ENCODE peak calls at places on chromosomes 4 and X, in seven cellular contexts. I is Panc1, X is HepG2, R is HCT116, N is upper lobe of left lung, Q is K562, L is GM12878. Z is an unnamed sample. For H3K9me3, the result is how much of the 10 kb centered on the place peaks cover.

GRCh38 chrX:131746491-131746968 is 202.7 kb downstream of the OR13H1 start:
- ATAC-seq in I (peak), X (no peak), R (peak), N (peak), Q (peak), L (peak), Z (peak)

GRCh38 chr4:10273030-10273429 is 156.4 kb upstream of the WDR1 start:
- ATAC-seq in I (no peak), X (no peak), R (no peak), N (no peak), Q (no peak), L (no peak), Z (no peak)

GRCh38 chr4:87580057-87580456 is 28.3 kb upstream of the DSPP start:
- ATAC-seq in I (no peak), X (no peak), R (no peak), N (no peak), Q (no peak), L (no peak), Z (no peak)

GRCh38 chrX:125439194-125439849 is 119.7 kb downstream of the TEX13C start:
- ATAC-seq in I (no peak), X (no peak), R (no peak), N (no peak), Q (peak), L (no peak), Z (no peak)

GRCh38 chr4:16259531-16260246 is 33.4 kb upstream of the TAPT1 start:
- ATAC-seq in I (no peak), X (no peak), R (no peak), N (no peak), Q (no peak), L (no peak), Z (no peak)

GRCh38 chrX:56751071-56751470 is 22.0 kb downstream of the NBDY start:
- ATAC-seq in I (no peak), X (no peak), R (no peak), N (no peak), Q (no peak), L (no peak), Z (no peak)

GRCh38 chr4:156223985-156224384 is 270.3 kb upstream of the CTSO start:
- ATAC-seq in I (no peak), X (no peak), R (no peak), N (no peak), Q (no peak), L (no peak), Z (no peak)

GRCh38 chr4:16659120-16659519 is 239.3 kb downstream of the LDB2 start:
- ATAC-seq in I (no peak), X (no peak), R (no peak), N (no peak), Q (no peak), L (no peak), Z (no peak)

GRCh38 chr4:100581337-100581736 is 63.5 kb upstream of the EMCN start:
- ATAC-seq in I (no peak), X (no peak), R (peak), N (no peak), Q (no peak), L (no peak), Z (no peak)

GRCh38 chr4:124433044-124433443 is 279.5 kb downstream of the ANKRD50 start:
- ATAC-seq in I (no peak), X (no peak), R (no peak), N (no peak), Q (no peak), L (no peak), Z (no peak)

GRCh38 chrX:64427281-64427680 is 32.0 kb upstream of the MTMR8 start:
- ATAC-seq in I (no peak), X (no peak), R (no peak), N (no peak), Q (no peak), L (peak), Z (no peak)

GRCh38 chrX:100643943-100644587 is at the start of gene SRPX2:
- ATAC-seq in I (peak), X (no peak), R (peak), N (peak), Q (no peak), L (no peak), Z (peak)

GRCh38 chrX:111445485-111445884 is 33.5 kb upstream of the DCX start:
- ATAC-seq in I (no peak), X (no peak), R (peak), N (no peak), Q (peak), L (peak), Z (no peak)

GRCh38 chr4:114400531-114400930 is 198.1 kb upstream of the UGT8 start:
- ATAC-seq in I (no peak), X (no peak), R (no peak), N (no peak), Q (no peak), L (no peak), Z (no peak)

GRCh38 chr4:145090370-145090769 is 7.6 kb downstream of the ANAPC10 start:
- ATAC-seq in I (no peak), X (no peak), R (no peak), N (no peak), Q (no peak), L (no peak), Z (no peak)

GRCh38 chr4:23888421-23889319 is 1.2 kb downstream of the PPARGC1A start:
- ATAC-seq in I (peak), X (peak), R (no peak), N (peak), Q (no peak), L (no peak), Z (peak)

GRCh38 chr4:18012807-18013462 is 8.6 kb downstream of the LCORL start:
- ATAC-seq in I (no peak), X (no peak), R (no peak), N (no peak), Q (no peak), L (no peak), Z (no peak)

GRCh38 chrX:85627363-85627762 is 247.9 kb upstream of the POF1B start:
- ATAC-seq in I (no peak), X (no peak), R (no peak), N (no peak), Q (no peak), L (peak), Z (no peak)

GRCh38 chr4:89306486-89307184 is 965 bp downstream of the GPRIN3 start:
- ATAC-seq in I (no peak), X (no peak), R (no peak), N (no peak), Q (no peak), L (no peak), Z (no peak)

GRCh38 chr4:142203505-142203904 is 567.1 kb downstream of the IL15 start:
- ATAC-seq in I (no peak), X (no peak), R (no peak), N (no peak), Q (no peak), L (peak), Z (no peak)

GRCh38 chr4:140807491-140808257 is 51.5 kb upstream of the TBC1D9 start:
- ATAC-seq in I (no peak), X (no peak), R (no peak), N (no peak), Q (no peak), L (peak), Z (no peak)

GRCh38 chr4:84221704-84222103 is 277.4 kb downstream of the NKX6-1 start:
- ATAC-seq in I (no peak), X (no peak), R (no peak), N (no peak), Q (no peak), L (peak), Z (no peak)

GRCh38 chrX:29295987-29296680 is 708.9 kb downstream of the IL1RAPL1 start:
- ATAC-seq in I (no peak), X (no peak), R (no peak), N (no peak), Q (no peak), L (no peak), Z (no peak)

GRCh38 chr4:174259580-174259979 is 23.9 kb downstream of the FBXO8 start:
- ATAC-seq in I (no peak), X (no peak), R (no peak), N (no peak), Q (no peak), L (no peak), Z (no peak)

GRCh38 chr4:7024336-7024890 is 18.8 kb upstream of the TADA2B start:
- ATAC-seq in I (no peak), X (no peak), R (no peak), N (peak), Q (no peak), L (no peak), Z (no peak)

GRCh38 chr4:145719752-145720624 is 40.0 kb downstream of the C4orf51 start:
- ATAC-seq in I (no peak), X (no peak), R (no peak), N (no peak), Q (no peak), L (peak), Z (no peak)

GRCh38 chr4:23956601-23957364 is 66.9 kb upstream of the PPARGC1A start:
- ATAC-seq in I (no peak), X (no peak), R (no peak), N (no peak), Q (no peak), L (no peak), Z (no peak)

GRCh38 chr4:95847908-95848468 is 8.1 kb downstream of the PDHA2 start:
- ATAC-seq in I (no peak), X (no peak), R (no peak), N (no peak), Q (no peak), L (no peak), Z (no peak)

GRCh38 chr4:183297675-183298074 is 22.4 kb downstream of the CLDN22 start:
- ATAC-seq in I (no peak), X (no peak), R (no peak), N (no peak), Q (no peak), L (peak), Z (no peak)

GRCh38 chrX:107766470-107767140 is 9.0 kb downstream of the TSC22D3 start:
- ATAC-seq in I (peak), X (no peak), R (no peak), N (peak), Q (no peak), L (peak), Z (peak)

GRCh38 chrX:122134291-122134690 is 1049.8 kb upstream of the GRIA3 start:
- ATAC-seq in I (no peak), X (no peak), R (no peak), N (no peak), Q (no peak), L (no peak), Z (no peak)

GRCh38 chrX:84182521-84182920 is 5.5 kb downstream of the RPS6KA6 start:
- ATAC-seq in I (no peak), X (no peak), R (no peak), N (no peak), Q (no peak), L (no peak), Z (no peak)

GRCh38 chr4:119725688-119726330 is 97.2 kb upstream of the PDE5A start:
- ATAC-seq in I (no peak), X (no peak), R (no peak), N (no peak), Q (no peak), L (no peak), Z (no peak)

GRCh38 chr4:121738780-121739547 is 26.0 kb downstream of the SMIM43 start:
- ATAC-seq in I (no peak), X (no peak), R (no peak), N (no peak), Q (no peak), L (no peak), Z (no peak)

GRCh38 chrX:2188840-2189239 is 311.9 kb downstream of the DHRSX start:
- ATAC-seq in I (no peak), X (no peak), R (no peak), N (no peak), Q (no peak), L (no peak), Z (no peak)

GRCh38 chrX:2184089-2184488 is 316.7 kb downstream of the DHRSX start:
- ATAC-seq in I (no peak), X (no peak), R (no peak), N (no peak), Q (no peak), L (no peak), Z (no peak)

GRCh38 chrX:2185341-2186082 is 315.3 kb downstream of the DHRSX start:
- ATAC-seq in I (no peak), X (no peak), R (no peak), N (no peak), Q (no peak), L (no peak), Z (no peak)

GRCh38 chrX:2187352-2188115 is 313.2 kb downstream of the DHRSX start:
- ATAC-seq in I (no peak), X (no peak), R (no peak), N (no peak), Q (peak), L (no peak), Z (no peak)

DNA sequence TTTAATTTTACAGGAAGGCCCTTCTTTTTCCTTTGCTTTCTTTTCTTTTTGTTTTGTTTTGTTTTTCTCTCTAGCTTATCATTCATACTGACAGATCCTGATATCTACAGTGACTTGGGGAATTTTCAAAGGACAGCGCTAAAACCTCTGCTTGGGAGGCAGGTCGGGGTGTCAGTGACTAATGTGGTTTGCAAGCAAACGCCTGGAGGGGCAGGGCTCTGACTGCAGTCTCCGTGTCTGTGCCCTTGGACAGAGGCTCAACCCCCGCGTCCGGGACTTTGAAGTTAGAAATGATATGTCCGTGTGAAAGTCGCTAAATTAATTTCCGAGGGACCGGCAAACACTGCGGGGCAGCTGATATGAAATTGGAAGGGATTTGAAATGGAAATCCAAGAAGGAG is 312.5 kb downstream of the DHRSX start:
- ATAC-seq in I (no peak), X (peak), R (peak), N (no peak), Q (peak), L (no peak), Z (no peak)
- H3K4me3 ChIP-seq in I (no peak), X (no peak), R (peak), N (no peak), Q (peak), L (no peak), Z (no peak)

DNA sequence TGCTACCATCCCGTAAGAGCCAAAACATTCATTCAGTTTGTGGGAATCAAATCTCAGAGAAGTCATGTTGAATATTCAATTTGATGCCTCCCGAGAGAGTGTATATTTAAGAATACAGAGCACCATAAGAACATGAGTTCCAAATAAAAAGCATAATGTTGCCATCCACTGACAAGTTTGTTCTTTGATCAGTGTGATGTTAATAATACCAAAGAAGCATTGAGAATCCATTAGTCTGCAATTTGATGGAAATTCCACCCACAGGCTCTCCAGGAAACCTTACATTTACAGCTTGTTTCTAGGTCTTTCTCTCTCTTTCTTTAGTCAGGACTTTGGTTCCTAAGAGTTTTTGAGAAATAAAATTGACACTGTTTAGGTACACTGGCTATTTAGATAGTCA is 200.6 kb upstream of the SFRP2 start:
- ATAC-seq in I (no peak), X (no peak), R (no peak), N (no peak), Q (no peak), L (no peak), Z (no peak)
- TF ChIP-seq POLR2AphosphoS5 in I (no peak), X (no peak), R (no peak), N (no peak), Q (no peak), L (no peak), Z (no peak)

GRCh38 chr4:85951-86350 is 32.8 kb downstream of the ZNF595 start:
- ATAC-seq in I (no peak), X (no peak), R (no peak), N (no peak), Q (no peak), L (no peak), Z (no peak)
- H3K9me3 ChIP-seq in I (half or more), X (half or more), R (under half), N (half or more), Q (under half), L (under half), Z (under half)

GRCh38 chr4:74366367-74366891 is 1.5 kb downstream of the EREG start:
- ATAC-seq in I (no peak), X (no peak), R (no peak), N (no peak), Q (peak), L (peak), Z (no peak)

GRCh38 chr4:74367656-74368055 is 2.7 kb downstream of the EREG start:
- ATAC-seq in I (no peak), X (no peak), R (no peak), N (no peak), Q (no peak), L (no peak), Z (no peak)

GRCh38 chr4:74365761-74366160 is 816 bp downstream of the EREG start:
- ATAC-seq in I (peak), X (no peak), R (no peak), N (peak), Q (peak), L (no peak), Z (no peak)

GRCh38 chr4:74362347-74362746 is 2.6 kb upstream of the EREG start:
- ATAC-seq in I (no peak), X (no peak), R (no peak), N (no peak), Q (no peak), L (no peak), Z (no peak)

GRCh38 chr4:74364649-74365491 is at the start of gene EREG:
- ATAC-seq in I (peak), X (peak), R (peak), N (peak), Q (peak), L (peak), Z (peak)
- H3K4me3 ChIP-seq in I (peak), X (peak), R (peak), N (peak), Q (peak), L (no peak), Z (peak)

DNA sequence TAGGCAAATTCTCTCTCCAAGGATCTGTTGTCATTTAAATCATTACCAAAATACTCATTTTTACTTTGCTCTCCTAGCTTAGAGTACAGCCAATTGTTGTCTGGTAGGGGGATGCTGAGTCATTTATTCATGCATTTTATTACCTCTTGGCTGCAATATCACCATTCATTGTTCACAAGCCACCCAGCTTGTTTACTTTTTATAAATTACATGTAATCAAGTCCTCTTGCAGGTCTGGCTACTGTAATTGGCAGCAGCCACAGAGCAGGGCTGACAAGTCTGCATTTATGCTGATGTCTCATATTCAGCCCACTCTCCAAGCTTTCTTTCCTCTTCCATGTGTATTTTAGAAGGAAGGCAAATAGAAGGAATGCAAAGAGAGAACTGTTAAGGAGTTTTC is 15.4 kb downstream of the GAB1 start:
- ATAC-seq in I (no peak), X (no peak), R (no peak), N (no peak), Q (no peak), L (no peak), Z (no peak)
- TF ChIP-seq POLR2AphosphoS5 in I (no peak), X (no peak), R (no peak), N (no peak), Q (no peak), L (no peak), Z (no peak)

GRCh38 chrX:2596856-2597255 is 94.2 kb upstream of the CD99 start:
- ATAC-seq in I (no peak), X (no peak), R (no peak), N (no peak), Q (no peak), L (no peak), Z (no peak)
- H3K9me3 ChIP-seq in I (under half), X (under half), R (under half), N (under half), Q (under half), L (under half), Z (under half)

GRCh38 chr4:76984127-76984526 is 34.6 kb downstream of the SEPTIN11 start:
- ATAC-seq in I (no peak), X (peak), R (peak), N (no peak), Q (peak), L (peak), Z (peak)
- H3K4me3 ChIP-seq in I (no peak), X (no peak), R (no peak), N (no peak), Q (no peak), L (no peak), Z (no peak)

DNA sequence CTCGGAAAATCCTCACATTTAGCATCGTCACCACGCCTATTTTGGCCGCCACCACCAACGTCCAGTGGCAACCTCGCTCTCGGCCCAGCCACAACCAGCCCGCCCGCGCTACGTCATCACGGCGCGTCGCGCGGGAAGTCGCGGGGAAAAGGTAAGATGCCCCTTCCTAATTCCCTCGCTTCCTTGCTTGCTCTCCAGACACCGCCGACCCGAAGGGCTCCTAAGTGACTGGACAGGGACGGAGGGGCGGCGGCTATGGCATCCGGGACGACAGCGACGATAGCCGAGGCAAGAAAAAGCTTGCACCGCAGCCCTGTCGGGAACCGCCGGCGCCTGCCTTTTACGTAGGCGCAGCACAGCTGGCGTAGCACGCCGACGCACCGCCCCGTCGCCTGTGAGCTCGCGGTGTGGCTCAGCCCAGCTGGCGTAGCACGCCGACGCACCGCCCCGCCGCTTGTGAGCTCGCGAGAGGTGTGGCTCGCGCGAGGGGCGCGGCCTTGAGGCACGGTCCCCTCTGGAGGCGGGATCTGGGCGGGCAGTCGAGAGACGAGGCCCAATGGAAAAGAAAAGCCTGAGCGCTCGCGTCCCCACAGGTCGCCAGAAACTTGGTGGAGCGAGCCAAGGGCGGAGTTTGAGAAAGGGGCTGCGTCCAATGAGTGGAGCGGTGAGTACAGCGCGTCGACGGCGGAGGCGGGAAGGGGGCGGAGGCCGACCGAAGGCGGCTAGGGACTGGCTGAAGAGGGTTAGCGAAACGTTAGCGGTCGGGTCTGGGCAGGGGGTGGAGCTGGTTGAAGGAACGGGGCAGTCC is at the start of gene HDAC6:
- ATAC-seq in I (peak), X (peak), R (peak), N (peak), Q (peak), L (peak), Z (peak)
- TF ChIP-seq POLR2AphosphoS5 in I (peak), X (peak), R (peak), N (peak), Q (no peak), L (peak), Z (peak)

Z was measured in gastroesophageal sphincter.